ENCODE peak calls at places on chromosomes 7 and 10, in six cellular contexts. C is HL-60, H is Panc1, B is HepG2, F is HCT116, P is breast epithelium. R is an unnamed sample.

GRCh38 chr7:20208651-20209307 is 8.4 kb downstream of the MACC1 start:
- DNase-seq in C (no peak), H (no peak), B (no peak), F (no peak), P (no peak), R (no peak)

GRCh38 chr10:133276435-133277201 is at the start of gene ADAM8:
- DNase-seq in C (peak; percentile 6), H (no peak), B (no peak), F (no peak), P (no peak), R (no peak)

GRCh38 chr10:35075228-35075627 is 14.9 kb downstream of the CUL2 start:
- DNase-seq in C (no peak), H (no peak), B (no peak), F (no peak), P (no peak), R (no peak)

GRCh38 chr7:107659666-107660065 is 962 bp upstream of the SLC26A4 start:
- DNase-seq in C (no peak), H (peak; percentile 7), B (no peak), F (peak; percentile 52), P (no peak), R (no peak)

GRCh38 chr7:95577137-95577536 is 19.2 kb downstream of the PDK4 start:
- DNase-seq in C (no peak), H (no peak), B (no peak), F (no peak), P (no peak), R (no peak)

GRCh38 chr7:135217645-135218509 is 6.6 kb upstream of the WDR91 start:
- DNase-seq in C (no peak), H (no peak), B (peak; percentile 77), F (no peak), P (no peak), R (no peak)

GRCh38 chr7:26988975-26989374 is 106.8 kb downstream of the HOXA1 start:
- DNase-seq in C (no peak), H (no peak), B (no peak), F (no peak), P (no peak), R (no peak)

GRCh38 chr7:22841954-22842353 is 19.3 kb upstream of the TOMM7 start:
- DNase-seq in C (no peak), H (no peak), B (no peak), F (no peak), P (peak; percentile 50), R (no peak)

GRCh38 chr7:35624299-35625186 is 70.4 kb downstream of the HERPUD2 start:
- DNase-seq in C (peak; percentile 40), H (peak; percentile 43), B (peak; percentile 31), F (peak; percentile 23), P (no peak), R (peak; percentile 16)

GRCh38 chr10:111990734-111991133 is 192.8 kb downstream of the GPAM start:
- DNase-seq in C (no peak), H (no peak), B (no peak), F (no peak), P (no peak), R (no peak)

GRCh38 chr7:23530901-23531793 is 634 bp downstream of the TRA2A start:
- DNase-seq in C (peak; percentile 52), H (no peak), B (peak; percentile 35), F (no peak), P (peak; percentile 62), R (no peak)

GRCh38 chr10:5433182-5433581 is 20.8 kb downstream of the NET1 start:
- DNase-seq in C (no peak), H (no peak), B (no peak), F (no peak), P (no peak), R (no peak)

GRCh38 chr10:90133606-90134005 is 432.2 kb downstream of the KIF20B start:
- DNase-seq in C (no peak), H (no peak), B (no peak), F (no peak), P (no peak), R (no peak)

GRCh38 chr7:48786951-48787350 is 137.4 kb upstream of the CDC14C start:
- DNase-seq in C (no peak), H (no peak), B (no peak), F (no peak), P (no peak), R (no peak)

GRCh38 chr10:108970016-108970415 is 953.3 kb downstream of the XPNPEP1 start:
- DNase-seq in C (no peak), H (no peak), B (no peak), F (no peak), P (no peak), R (peak; percentile 16)

GRCh38 chr7:885261-885892 is 9.0 kb downstream of the GET4 start:
- DNase-seq in C (no peak), H (no peak), B (no peak), F (no peak), P (no peak), R (no peak)

GRCh38 chr7:77338883-77339629 is 77.1 kb downstream of the GSAP start:
- DNase-seq in C (peak; percentile 61), H (no peak), B (peak; percentile 35), F (no peak), P (no peak), R (no peak)

GRCh38 chr7:149027560-149028345 is 552 bp downstream of the PDIA4 start:
- DNase-seq in C (no peak), H (no peak), B (no peak), F (no peak), P (no peak), R (no peak)

GRCh38 chr7:38052786-38053185 is 125.3 kb upstream of the STARD3NL start:
- DNase-seq in C (no peak), H (no peak), B (no peak), F (no peak), P (no peak), R (no peak)

GRCh38 chr7:94654764-94655561 is 970 bp downstream of the SGCE start:
- DNase-seq in C (no peak), H (no peak), B (no peak), F (no peak), P (no peak), R (no peak)

GRCh38 chr10:103548006-103548405 is 54.5 kb downstream of the NEURL1 start:
- DNase-seq in C (no peak), H (no peak), B (no peak), F (no peak), P (no peak), R (no peak)

GRCh38 chr10:6242089-6242488 is 39.4 kb downstream of the PFKFB3 start:
- DNase-seq in C (no peak), H (no peak), B (no peak), F (no peak), P (no peak), R (no peak)

GRCh38 chr7:101109368-101109767 is 17.5 kb upstream of the SERPINE1 start:
- DNase-seq in C (no peak), H (no peak), B (no peak), F (no peak), P (no peak), R (no peak)
- TF ChIP-seq POLR2AphosphoS5 in C (no peak), H (no peak), B (no peak), F (no peak), P (no peak), R (no peak)

GRCh38 chr10:1152386-1153252 is 96.4 kb downstream of the WDR37 start:
- DNase-seq in C (no peak), H (no peak), B (no peak), F (no peak), P (no peak), R (no peak)

GRCh38 chr10:1155791-1156615 is 99.8 kb downstream of the WDR37 start:
- DNase-seq in C (no peak), H (no peak), B (no peak), F (no peak), P (peak; percentile 11), R (no peak)

GRCh38 chr10:1153253-1153763 is 97.1 kb downstream of the WDR37 start:
- DNase-seq in C (no peak), H (no peak), B (no peak), F (no peak), P (no peak), R (no peak)

GRCh38 chr10:1153805-1154351 is 97.7 kb downstream of the WDR37 start:
- DNase-seq in C (no peak), H (no peak), B (no peak), F (no peak), P (peak; percentile 4), R (no peak)

DNA sequence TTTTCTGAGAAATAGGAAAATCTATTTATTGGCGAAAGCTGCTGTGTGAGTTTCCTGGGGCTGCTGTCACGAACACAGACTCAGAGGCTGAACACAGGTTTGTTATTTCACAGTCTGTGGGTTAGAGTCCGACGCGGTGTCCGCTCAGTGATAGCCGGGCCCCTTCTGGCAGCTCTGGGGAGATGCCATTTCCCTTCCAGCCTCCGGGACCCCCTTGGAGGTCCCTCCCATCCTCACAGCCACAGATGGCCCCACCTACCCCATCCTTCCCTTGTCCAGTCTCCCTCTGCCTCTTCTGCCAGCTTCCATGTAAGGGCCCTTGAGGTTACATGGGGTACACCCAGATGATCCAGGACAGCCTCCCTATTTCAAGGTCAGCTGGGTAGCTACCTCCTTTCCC is 98.3 kb downstream of the WDR37 start:
- DNase-seq in C (no peak), H (no peak), B (no peak), F (no peak), P (no peak), R (no peak)
- H3K27ac ChIP-seq in C (no peak overlapping the region), H (no peak overlapping the region), B (no peak overlapping the region), F (no peak overlapping the region), P (no peak overlapping the region), R (no peak overlapping the region)

GRCh38 chr7:106536079-106536478 is 124.9 kb downstream of the CCDC71L start:
- DNase-seq in C (no peak), H (no peak), B (no peak), F (no peak), P (no peak), R (no peak)

GRCh38 chr7:106537119-106537518 is 123.8 kb downstream of the CCDC71L start:
- DNase-seq in C (no peak), H (no peak), B (no peak), F (no peak), P (no peak), R (no peak)

GRCh38 chr7:106535234-106536026 is 125.5 kb downstream of the CCDC71L start:
- DNase-seq in C (no peak), H (no peak), B (no peak), F (no peak), P (no peak), R (no peak)

GRCh38 chr7:106542550-106543220 is 118.3 kb downstream of the CCDC71L start:
- DNase-seq in C (peak; percentile 49), H (peak; percentile 42), B (peak; percentile 48), F (peak; percentile 77), P (peak; percentile 63), R (peak; percentile 53)

GRCh38 chr7:106538638-106539037 is 122.3 kb downstream of the CCDC71L start:
- DNase-seq in C (no peak), H (no peak), B (no peak), F (no peak), P (no peak), R (no peak)
- TF ChIP-seq POLR2AphosphoS5 in C (no peak), H (no peak), B (no peak), F (no peak), P (no peak), R (no peak)

GRCh38 chr7:122433765-122434164 is 129.2 kb upstream of the FEZF1 start:
- DNase-seq in C (no peak), H (no peak), B (no peak), F (no peak), P (no peak), R (no peak)

GRCh38 chr7:122430710-122431109 is 126.2 kb upstream of the FEZF1 start:
- DNase-seq in C (no peak), H (no peak), B (no peak), F (no peak), P (no peak), R (no peak)

GRCh38 chr7:122425731-122426130 is 121.2 kb upstream of the FEZF1 start:
- DNase-seq in C (no peak), H (no peak), B (no peak), F (no peak), P (no peak), R (no peak)

GRCh38 chr7:122429926-122430325 is 125.4 kb upstream of the FEZF1 start:
- DNase-seq in C (no peak), H (no peak), B (no peak), F (no peak), P (no peak), R (no peak)
- H3K27ac ChIP-seq in C (no peak overlapping the region), H (no peak overlapping the region), B (no peak overlapping the region), F (no peak overlapping the region), P (no peak overlapping the region), R (no peak overlapping the region)